ENCODE peak calls at places on chromosomes 12 and 14, in eight cellular contexts. One of them, this sample, is unnamed.

GRCh38 chr14:65411656-65412188 is 808 bp upstream of the FUT8 start:
- DNase-seq in NCI-H2081: peak
- DNase-seq in AML-193: peak
- DNase-seq in AG04449: no peak
- DNase-seq in fibroblast of mammary gland: peak
- DNase-seq in HCEC 1CT: peak
- DNase-seq in hypothalamus: peak
- DNase-seq in substantia nigra: peak
- DNase-seq in this sample: peak

GRCh38 chr12:66587912-66588311 is 91.0 kb downstream of the GRIP1 start:
- DNase-seq in NCI-H2081: no peak
- DNase-seq in AML-193: no peak
- DNase-seq in AG04449: no peak
- DNase-seq in fibroblast of mammary gland: peak
- DNase-seq in HCEC 1CT: peak
- DNase-seq in hypothalamus: no peak
- DNase-seq in substantia nigra: no peak
- DNase-seq in this sample: no peak

GRCh38 chr12:11836282-11836963 is 186.9 kb downstream of the ETV6 start:
- DNase-seq in NCI-H2081: no peak
- DNase-seq in AML-193: no peak
- DNase-seq in AG04449: no peak
- DNase-seq in fibroblast of mammary gland: no peak
- DNase-seq in HCEC 1CT: no peak
- DNase-seq in hypothalamus: peak
- DNase-seq in substantia nigra: no peak
- DNase-seq in this sample: no peak

GRCh38 chr12:106342397-106343212 is 14.9 kb upstream of the POLR3B start:
- DNase-seq in NCI-H2081: no peak
- DNase-seq in AML-193: no peak
- DNase-seq in AG04449: no peak
- DNase-seq in fibroblast of mammary gland: peak
- DNase-seq in HCEC 1CT: peak
- DNase-seq in hypothalamus: peak
- DNase-seq in substantia nigra: no peak
- DNase-seq in this sample: peak

GRCh38 chr12:4553943-4554342 is 8.1 kb upstream of the DYRK4 start:
- DNase-seq in NCI-H2081: no peak
- DNase-seq in AML-193: no peak
- DNase-seq in AG04449: no peak
- DNase-seq in fibroblast of mammary gland: no peak
- DNase-seq in HCEC 1CT: no peak
- DNase-seq in hypothalamus: no peak
- DNase-seq in substantia nigra: no peak
- DNase-seq in this sample: no peak

GRCh38 chr14:76955575-76956252 is 72.8 kb downstream of the IRF2BPL start:
- DNase-seq in NCI-H2081: peak
- DNase-seq in AML-193: peak
- DNase-seq in AG04449: no peak
- DNase-seq in fibroblast of mammary gland: peak
- DNase-seq in HCEC 1CT: peak
- DNase-seq in hypothalamus: no peak
- DNase-seq in substantia nigra: no peak
- DNase-seq in this sample: no peak

GRCh38 chr12:12456637-12457036 is 99.8 kb downstream of the BORCS5 start:
- DNase-seq in NCI-H2081: no peak
- DNase-seq in AML-193: peak
- DNase-seq in AG04449: peak
- DNase-seq in fibroblast of mammary gland: peak
- DNase-seq in HCEC 1CT: no peak
- DNase-seq in hypothalamus: no peak
- DNase-seq in substantia nigra: no peak
- DNase-seq in this sample: no peak

GRCh38 chr14:63986789-63987533 is 134.2 kb downstream of the SYNE2 start:
- DNase-seq in NCI-H2081: no peak
- DNase-seq in AML-193: no peak
- DNase-seq in AG04449: peak
- DNase-seq in fibroblast of mammary gland: peak
- DNase-seq in HCEC 1CT: peak
- DNase-seq in hypothalamus: no peak
- DNase-seq in substantia nigra: no peak
- DNase-seq in this sample: peak

GRCh38 chr14:28902930-28903329 is 136.3 kb downstream of the FOXG1 start:
- DNase-seq in NCI-H2081: no peak
- DNase-seq in AML-193: no peak
- DNase-seq in AG04449: no peak
- DNase-seq in fibroblast of mammary gland: peak
- DNase-seq in HCEC 1CT: peak
- DNase-seq in hypothalamus: no peak
- DNase-seq in substantia nigra: no peak
- DNase-seq in this sample: no peak

GRCh38 chr12:1907652-1908611 is 10.5 kb downstream of the CACNA2D4 start:
- DNase-seq in NCI-H2081: no peak
- DNase-seq in AML-193: no peak
- DNase-seq in AG04449: no peak
- DNase-seq in fibroblast of mammary gland: peak
- DNase-seq in HCEC 1CT: no peak
- DNase-seq in hypothalamus: no peak
- DNase-seq in substantia nigra: no peak
- DNase-seq in this sample: no peak

GRCh38 chr12:65156366-65156831 is 13.0 kb upstream of the LEMD3 start:
- DNase-seq in NCI-H2081: no peak
- DNase-seq in AML-193: peak
- DNase-seq in AG04449: no peak
- DNase-seq in fibroblast of mammary gland: peak
- DNase-seq in HCEC 1CT: no peak
- DNase-seq in hypothalamus: no peak
- DNase-seq in substantia nigra: no peak
- DNase-seq in this sample: no peak

GRCh38 chr12:31321565-31322228 is 4.3 kb downstream of the SINHCAF start:
- DNase-seq in NCI-H2081: no peak
- DNase-seq in AML-193: no peak
- DNase-seq in AG04449: no peak
- DNase-seq in fibroblast of mammary gland: peak
- DNase-seq in HCEC 1CT: no peak
- DNase-seq in hypothalamus: no peak
- DNase-seq in substantia nigra: no peak
- DNase-seq in this sample: no peak

GRCh38 chr12:88305491-88305890 is 163.4 kb downstream of the TMTC3 start:
- DNase-seq in NCI-H2081: no peak
- DNase-seq in AML-193: no peak
- DNase-seq in AG04449: no peak
- DNase-seq in fibroblast of mammary gland: peak
- DNase-seq in HCEC 1CT: peak
- DNase-seq in hypothalamus: no peak
- DNase-seq in substantia nigra: no peak
- DNase-seq in this sample: no peak

GRCh38 chr12:24244231-24244630 is 294.8 kb upstream of the SOX5 start:
- DNase-seq in NCI-H2081: no peak
- DNase-seq in AML-193: no peak
- DNase-seq in AG04449: no peak
- DNase-seq in fibroblast of mammary gland: no peak
- DNase-seq in HCEC 1CT: no peak
- DNase-seq in hypothalamus: no peak
- DNase-seq in substantia nigra: no peak
- DNase-seq in this sample: no peak

GRCh38 chr12:53674977-53675700 is 744 bp downstream of the ATP5MC2 start:
- DNase-seq in NCI-H2081: no peak
- DNase-seq in AML-193: no peak
- DNase-seq in AG04449: no peak
- DNase-seq in fibroblast of mammary gland: peak
- DNase-seq in HCEC 1CT: no peak
- DNase-seq in hypothalamus: no peak
- DNase-seq in substantia nigra: no peak
- DNase-seq in this sample: no peak

GRCh38 chr14:31934767-31935266 is 142.3 kb upstream of the ARHGAP5 start:
- DNase-seq in NCI-H2081: peak
- DNase-seq in AML-193: no peak
- DNase-seq in AG04449: no peak
- DNase-seq in fibroblast of mammary gland: peak
- DNase-seq in HCEC 1CT: peak
- DNase-seq in hypothalamus: no peak
- DNase-seq in substantia nigra: no peak
- DNase-seq in this sample: no peak

GRCh38 chr12:93244514-93245077 is 133.1 kb upstream of the NUDT4 start:
- DNase-seq in NCI-H2081: no peak
- DNase-seq in AML-193: no peak
- DNase-seq in AG04449: no peak
- DNase-seq in fibroblast of mammary gland: no peak
- DNase-seq in HCEC 1CT: no peak
- DNase-seq in hypothalamus: no peak
- DNase-seq in substantia nigra: no peak
- DNase-seq in this sample: no peak

GRCh38 chr12:608921-609320 is 54.3 kb downstream of the NINJ2 start:
- DNase-seq in NCI-H2081: no peak
- DNase-seq in AML-193: no peak
- DNase-seq in AG04449: no peak
- DNase-seq in fibroblast of mammary gland: no peak
- DNase-seq in HCEC 1CT: no peak
- DNase-seq in hypothalamus: no peak
- DNase-seq in substantia nigra: no peak
- DNase-seq in this sample: no peak

GRCh38 chr14:68463705-68464104 is 329.2 kb downstream of the ZFP36L1 start:
- DNase-seq in NCI-H2081: no peak
- DNase-seq in AML-193: no peak
- DNase-seq in AG04449: no peak
- DNase-seq in fibroblast of mammary gland: no peak
- DNase-seq in HCEC 1CT: no peak
- DNase-seq in hypothalamus: no peak
- DNase-seq in substantia nigra: no peak
- DNase-seq in this sample: no peak

GRCh38 chr14:95495538-95496025 is 20.9 kb downstream of the SYNE3 start:
- DNase-seq in NCI-H2081: no peak
- DNase-seq in AML-193: peak
- DNase-seq in AG04449: no peak
- DNase-seq in fibroblast of mammary gland: no peak
- DNase-seq in HCEC 1CT: no peak
- DNase-seq in hypothalamus: no peak
- DNase-seq in substantia nigra: no peak
- DNase-seq in this sample: no peak

GRCh38 chr12:47939009-47939601 is 24.3 kb upstream of the TMEM106C start:
- DNase-seq in NCI-H2081: peak
- DNase-seq in AML-193: no peak
- DNase-seq in AG04449: no peak
- DNase-seq in fibroblast of mammary gland: no peak
- DNase-seq in HCEC 1CT: no peak
- DNase-seq in hypothalamus: no peak
- DNase-seq in substantia nigra: no peak
- DNase-seq in this sample: no peak

GRCh38 chr12:66131067-66131688 is 628 bp upstream of the LLPH start:
- DNase-seq in NCI-H2081: peak
- DNase-seq in AML-193: no peak
- DNase-seq in AG04449: no peak
- DNase-seq in fibroblast of mammary gland: no peak
- DNase-seq in HCEC 1CT: no peak
- DNase-seq in hypothalamus: no peak
- DNase-seq in substantia nigra: no peak
- DNase-seq in this sample: no peak

GRCh38 chr12:99911967-99912366 is 72.8 kb downstream of the ANKS1B start:
- DNase-seq in NCI-H2081: no peak
- DNase-seq in AML-193: no peak
- DNase-seq in AG04449: no peak
- DNase-seq in fibroblast of mammary gland: peak
- DNase-seq in HCEC 1CT: peak
- DNase-seq in hypothalamus: no peak
- DNase-seq in substantia nigra: no peak
- DNase-seq in this sample: peak

GRCh38 chr12:113647048-113647447 is 175.4 kb upstream of the LHX5 start:
- DNase-seq in NCI-H2081: no peak
- DNase-seq in AML-193: no peak
- DNase-seq in AG04449: no peak
- DNase-seq in fibroblast of mammary gland: no peak
- DNase-seq in HCEC 1CT: no peak
- DNase-seq in hypothalamus: no peak
- DNase-seq in substantia nigra: no peak
- DNase-seq in this sample: no peak

GRCh38 chr14:20556500-20557211 is 4.2 kb downstream of the RNASE9 start:
- DNase-seq in NCI-H2081: no peak
- DNase-seq in AML-193: peak
- DNase-seq in AG04449: no peak
- DNase-seq in fibroblast of mammary gland: peak
- DNase-seq in HCEC 1CT: no peak
- DNase-seq in hypothalamus: no peak
- DNase-seq in substantia nigra: no peak
- DNase-seq in this sample: no peak

GRCh38 chr12:34393821-34394150 is 371.5 kb downstream of the ALG10 start:
- DNase-seq in NCI-H2081: no peak
- DNase-seq in AML-193: no peak
- DNase-seq in AG04449: no peak
- DNase-seq in fibroblast of mammary gland: no peak
- DNase-seq in HCEC 1CT: no peak
- DNase-seq in hypothalamus: no peak
- DNase-seq in substantia nigra: no peak
- DNase-seq in this sample: no peak

GRCh38 chr12:121524196-121524930 is 56.5 kb downstream of the KDM2B start:
- DNase-seq in NCI-H2081: no peak
- DNase-seq in AML-193: no peak
- DNase-seq in AG04449: no peak
- DNase-seq in fibroblast of mammary gland: no peak
- DNase-seq in HCEC 1CT: no peak
- DNase-seq in hypothalamus: peak
- DNase-seq in substantia nigra: no peak
- DNase-seq in this sample: no peak

GRCh38 chr14:103527408-103528157 is 1.4 kb upstream of the TRMT61A start:
- DNase-seq in NCI-H2081: no peak
- DNase-seq in AML-193: no peak
- DNase-seq in AG04449: no peak
- DNase-seq in fibroblast of mammary gland: peak
- DNase-seq in HCEC 1CT: no peak
- DNase-seq in hypothalamus: no peak
- DNase-seq in substantia nigra: no peak
- DNase-seq in this sample: no peak

GRCh38 chr14:57326253-57326652 is 57.5 kb downstream of the AP5M1 start:
- DNase-seq in NCI-H2081: no peak
- DNase-seq in AML-193: no peak
- DNase-seq in AG04449: no peak
- DNase-seq in fibroblast of mammary gland: no peak
- DNase-seq in HCEC 1CT: no peak
- DNase-seq in hypothalamus: no peak
- DNase-seq in substantia nigra: no peak
- DNase-seq in this sample: no peak

GRCh38 chr12:27821259-27821973 is 41.4 kb upstream of the MANSC4 start:
- DNase-seq in NCI-H2081: peak
- DNase-seq in AML-193: peak
- DNase-seq in AG04449: no peak
- DNase-seq in fibroblast of mammary gland: peak
- DNase-seq in HCEC 1CT: peak
- DNase-seq in hypothalamus: no peak
- DNase-seq in substantia nigra: no peak
- DNase-seq in this sample: peak